ENCODE peak calls at places on chromosomes 3 and 15, in nine cellular contexts. A is left lung; G is SIG-M5; O is left cardiac atrium; P is GM12865; T is Peyer's patch; Z is cerebellar nuclear complex; W is CD4-positive, alpha-beta T cell; N is HS-27A. S is an unnamed sample.

GRCh38 chr15:71940004-71940588 is 129.7 kb downstream of the NR2E3 start:
- DNase-seq in A (peak; percentile 22), G (no peak), O (no peak), P (peak; percentile 69), T (no peak), Z (no peak), W (no peak), N (no peak), S (no peak)

GRCh38 chr15:68383161-68384074 is 48.5 kb downstream of the ITGA11 start:
- DNase-seq in A (no peak), G (no peak), O (no peak), P (peak; percentile 79), T (no peak), Z (no peak), W (peak; percentile 6), N (peak; percentile 53), S (no peak)

GRCh38 chr15:94844533-94845390 is 613.4 kb downstream of the MCTP2 start:
- DNase-seq in A (peak; percentile 82), G (no peak), O (peak; percentile 83), P (no peak), T (no peak), Z (no peak), W (no peak), N (no peak), S (peak; percentile 74)

GRCh38 chr15:28998511-28998910 is 112.7 kb downstream of the APBA2 start:
- DNase-seq in A (no peak), G (no peak), O (no peak), P (peak; percentile 14), T (no peak), Z (no peak), W (no peak), N (no peak), S (no peak)

GRCh38 chr15:52980446-52980845 is 190.3 kb upstream of the ONECUT1 start:
- DNase-seq in A (no peak), G (no peak), O (no peak), P (no peak), T (no peak), Z (no peak), W (no peak), N (no peak), S (no peak)

GRCh38 chr3:49901351-49902339 is 2.0 kb downstream of the MST1R start:
- DNase-seq in A (no peak), G (no peak), O (no peak), P (peak; percentile 57), T (no peak), Z (no peak), W (no peak), N (no peak), S (no peak)

GRCh38 chr15:62089616-62090015 is 22.8 kb downstream of the C2CD4A start:
- DNase-seq in A (no peak), G (no peak), O (no peak), P (no peak), T (no peak), Z (no peak), W (no peak), N (no peak), S (no peak)

GRCh38 chr15:84572231-84572630 is 28.6 kb upstream of the ZSCAN2 start:
- DNase-seq in A (no peak), G (no peak), O (no peak), P (no peak), T (no peak), Z (no peak), W (no peak), N (no peak), S (no peak)

GRCh38 chr15:99911824-99912223 is 178.6 kb upstream of the LYSMD4 start:
- DNase-seq in A (no peak), G (no peak), O (no peak), P (no peak), T (no peak), Z (no peak), W (no peak), N (no peak), S (no peak)

GRCh38 chr3:98726084-98726483 is 37.1 kb upstream of the ST3GAL6 start:
- DNase-seq in A (no peak), G (no peak), O (no peak), P (no peak), T (no peak), Z (no peak), W (no peak), N (peak; percentile 43), S (no peak)

GRCh38 chr15:78201281-78202190 is 32.8 kb downstream of the ACSBG1 start:
- DNase-seq in A (no peak), G (no peak), O (no peak), P (no peak), T (no peak), Z (no peak), W (no peak), N (no peak), S (peak; percentile 29)

GRCh38 chr3:50567011-50567385 is 549 bp downstream of the C3orf18 start:
- DNase-seq in A (no peak), G (no peak), O (no peak), P (no peak), T (no peak), Z (no peak), W (no peak), N (no peak), S (no peak)

GRCh38 chr3:117671707-117672318 is 962.2 kb downstream of the TUSC7 start:
- DNase-seq in A (no peak), G (no peak), O (no peak), P (no peak), T (no peak), Z (no peak), W (no peak), N (no peak), S (no peak)

GRCh38 chr3:99578339-99578970 is 59.9 kb upstream of the COL8A1 start:
- DNase-seq in A (no peak), G (no peak), O (no peak), P (no peak), T (no peak), Z (no peak), W (no peak), N (no peak), S (no peak)